ENCODE peak calls at places on chromosome 15, in eight cellular contexts. H is choroid plexus epithelial cell; A is stimulated activated CD8-positive, alpha-beta memory T cell treated with anti-CD3 and anti-CD28 coated beads, Interleukin-15, amount 100 ng/mL, for 1 hour; P is EL; V is stimulated activated CD4-positive, alpha-beta T cell treated with anti-CD3 and anti-CD28 coated beads, Interleukin-4, amount 100 ng/mL, for 1 hour; E is AG20443; I is HS-5; Q is skeletal muscle cell. Y is an unnamed sample.

GRCh38 chr15:92733090-92733933 is 77.7 kb upstream of the FAM174B start:
- DNase-seq in H (no peak), A (no peak), P (no peak), V (no peak), E (no peak), I (no peak), Q (no peak), Y (no peak)

GRCh38 chr15:88697276-88697675 is 58.5 kb downstream of the ISG20 start:
- DNase-seq in H (no peak), A (no peak), P (no peak), V (no peak), E (no peak), I (no peak), Q (no peak), Y (no peak)

GRCh38 chr15:92343869-92344643 is 49.6 kb upstream of the ST8SIA2 start:
- DNase-seq in H (no peak), A (no peak), P (no peak), V (no peak), E (no peak), I (no peak), Q (no peak), Y (no peak)

GRCh38 chr15:75694241-75695182 is 18.1 kb downstream of the CSPG4 start:
- DNase-seq in H (peak), A (no peak), P (peak), V (no peak), E (peak), I (peak), Q (peak), Y (peak)

GRCh38 chr15:101112336-101113113 is 139.3 kb downstream of the CHSY1 start:
- DNase-seq in H (no peak), A (no peak), P (no peak), V (no peak), E (no peak), I (no peak), Q (no peak), Y (no peak)

GRCh38 chr15:25965326-25965725 is 102.2 kb upstream of the ATP10A start:
- DNase-seq in H (no peak), A (no peak), P (no peak), V (no peak), E (no peak), I (no peak), Q (no peak), Y (no peak)

GRCh38 chr15:63601026-63601726 is 4.0 kb downstream of the FBXL22 start:
- DNase-seq in H (peak), A (no peak), P (peak), V (peak), E (peak), I (no peak), Q (no peak), Y (peak)

GRCh38 chr15:29860872-29861271 is 38.6 kb upstream of the TJP1 start:
- DNase-seq in H (no peak), A (no peak), P (no peak), V (no peak), E (no peak), I (peak), Q (no peak), Y (no peak)

GRCh38 chr15:59223736-59224135 is 17.1 kb downstream of the LDHAL6B start:
- DNase-seq in H (peak), A (no peak), P (no peak), V (no peak), E (no peak), I (no peak), Q (no peak), Y (no peak)

GRCh38 chr15:92893200-92893599 is 6.9 kb upstream of the CHD2 start:
- DNase-seq in H (no peak), A (no peak), P (no peak), V (no peak), E (no peak), I (no peak), Q (no peak), Y (no peak)

GRCh38 chr15:55708720-55709119 is 34.2 kb downstream of the PRTG start:
- DNase-seq in H (no peak), A (no peak), P (no peak), V (no peak), E (no peak), I (no peak), Q (no peak), Y (no peak)

GRCh38 chr15:64029633-64030032 is 16.7 kb downstream of the DAPK2 start:
- DNase-seq in H (no peak), A (no peak), P (no peak), V (no peak), E (no peak), I (no peak), Q (no peak), Y (peak)

GRCh38 chr15:99755692-99756409 is 22.6 kb upstream of the LYSMD4 start:
- DNase-seq in H (peak), A (no peak), P (peak), V (peak), E (peak), I (peak), Q (no peak), Y (no peak)

GRCh38 chr15:28208583-28208982 is 109.5 kb upstream of the OCA2 start:
- DNase-seq in H (no peak), A (no peak), P (no peak), V (no peak), E (no peak), I (no peak), Q (no peak), Y (no peak)

GRCh38 chr15:42836251-42836650 is 84.3 kb downstream of the TTBK2 start:
- DNase-seq in H (peak), A (no peak), P (no peak), V (no peak), E (no peak), I (no peak), Q (no peak), Y (no peak)

GRCh38 chr15:99059010-99059981 is 45.6 kb upstream of the SYNM start:
- DNase-seq in H (peak), A (no peak), P (peak), V (peak), E (peak), I (peak), Q (peak), Y (peak)

GRCh38 chr15:83285979-83286553 is 1.6 kb upstream of the BNC1 start:
- DNase-seq in H (peak), A (no peak), P (peak), V (no peak), E (peak), I (peak), Q (peak), Y (no peak)

GRCh38 chr15:29124581-29125381 is 144.8 kb downstream of the NSMCE3 start:
- DNase-seq in H (peak), A (no peak), P (peak), V (no peak), E (no peak), I (no peak), Q (no peak), Y (no peak)

GRCh38 chr15:81292516-81293001 is 31.4 kb downstream of the STARD5 start:
- DNase-seq in H (no peak), A (no peak), P (no peak), V (peak), E (no peak), I (no peak), Q (no peak), Y (peak)

GRCh38 chr15:84590406-84590805 is 10.4 kb upstream of the ZSCAN2 start:
- DNase-seq in H (peak), A (no peak), P (peak), V (no peak), E (no peak), I (no peak), Q (no peak), Y (no peak)

GRCh38 chr15:39511915-39512260 is 69.0 kb upstream of the THBS1 start:
- DNase-seq in H (peak), A (no peak), P (peak), V (no peak), E (peak), I (no peak), Q (peak), Y (no peak)

GRCh38 chr15:55420171-55420871 is 12.0 kb downstream of the PIERCE2 start:
- DNase-seq in H (no peak), A (no peak), P (no peak), V (no peak), E (no peak), I (no peak), Q (no peak), Y (no peak)

GRCh38 chr15:40106203-40107161 is 2.2 kb downstream of the BMF start:
- DNase-seq in H (peak), A (no peak), P (peak), V (no peak), E (peak), I (no peak), Q (no peak), Y (peak)

GRCh38 chr15:85318048-85318731 is 62.2 kb upstream of the AKAP13 start:
- DNase-seq in H (peak), A (no peak), P (peak), V (no peak), E (peak), I (peak), Q (peak), Y (peak)

GRCh38 chr15:61994216-61994615 is 66.0 kb downstream of the VPS13C start:
- DNase-seq in H (peak), A (no peak), P (peak), V (no peak), E (peak), I (peak), Q (peak), Y (no peak)

GRCh38 chr15:36483409-36483808 is 96.0 kb upstream of the CDIN1 start:
- DNase-seq in H (no peak), A (no peak), P (no peak), V (no peak), E (no peak), I (no peak), Q (no peak), Y (no peak)

GRCh38 chr15:101618056-101618455 is 34.1 kb downstream of the TM2D3 start:
- DNase-seq in H (no peak), A (no peak), P (no peak), V (no peak), E (no peak), I (no peak), Q (no peak), Y (no peak)

GRCh38 chr15:71117906-71118305 is 2.6 kb downstream of the THSD4 start:
- DNase-seq in H (no peak), A (no peak), P (no peak), V (no peak), E (no peak), I (no peak), Q (no peak), Y (no peak)

GRCh38 chr15:60840306-60840702 is 361.4 kb upstream of the ICE2 start:
- DNase-seq in H (peak), A (no peak), P (no peak), V (no peak), E (peak), I (no peak), Q (no peak), Y (no peak)

GRCh38 chr15:76972420-76973361 is 22.2 kb upstream of the PSTPIP1 start:
- DNase-seq in H (no peak), A (no peak), P (no peak), V (no peak), E (peak), I (no peak), Q (no peak), Y (no peak)

GRCh38 chr15:39783244-39783820 is 691 bp upstream of the FSIP1 start:
- DNase-seq in H (peak), A (no peak), P (no peak), V (no peak), E (no peak), I (no peak), Q (no peak), Y (no peak)

GRCh38 chr15:41566121-41566885 is 7.3 kb downstream of the TYRO3 start:
- DNase-seq in H (no peak), A (no peak), P (no peak), V (no peak), E (no peak), I (no peak), Q (no peak), Y (no peak)

GRCh38 chr15:35007397-35007796 is 19.3 kb upstream of the ZNF770 start:
- DNase-seq in H (no peak), A (no peak), P (no peak), V (no peak), E (no peak), I (no peak), Q (no peak), Y (no peak)

GRCh38 chr15:33031324-33031736 is 163.2 kb downstream of the FMN1 start:
- DNase-seq in H (peak), A (no peak), P (peak), V (no peak), E (peak), I (peak), Q (peak), Y (no peak)

GRCh38 chr15:68353418-68354145 is 76.0 kb downstream of the FEM1B start:
- DNase-seq in H (no peak), A (no peak), P (peak), V (no peak), E (no peak), I (no peak), Q (no peak), Y (no peak)

GRCh38 chr15:45021331-45021730 is 1.7 kb upstream of the SORD start:
- DNase-seq in H (no peak), A (no peak), P (no peak), V (no peak), E (no peak), I (no peak), Q (no peak), Y (no peak)

GRCh38 chr15:32028921-32029320 is 1.4 kb upstream of the CHRNA7 start:
- DNase-seq in H (no peak), A (no peak), P (no peak), V (no peak), E (no peak), I (no peak), Q (no peak), Y (no peak)

GRCh38 chr15:43218908-43219706 is 1.7 kb downstream of the EPB42 start:
- DNase-seq in H (peak), A (no peak), P (peak), V (no peak), E (peak), I (no peak), Q (no peak), Y (no peak)

GRCh38 chr15:60004846-60005351 is 788 bp downstream of the FOXB1 start:
- DNase-seq in H (peak), A (no peak), P (peak), V (no peak), E (no peak), I (no peak), Q (no peak), Y (no peak)

GRCh38 chr15:57031605-57032004 is 113.2 kb downstream of the TCF12 start:
- DNase-seq in H (peak), A (no peak), P (peak), V (no peak), E (peak), I (no peak), Q (peak), Y (no peak)

Y was measured in Peyer's patch.